ENCODE peak calls at places on chromosomes 13 and 19, in ten cellular contexts. X, K, I, D, C, P, T, U, F and Y are unnamed samples.
A peak's percentile ranks its signal among the peaks of the same experiment; 100 is the strongest.

GRCh38 chr13:30718661-30719520 is 16.5 kb upstream of the ALOX5AP start:
- DNase-seq in X (no peak), K (peak; percentile 64), I (peak; percentile 64), D (peak; percentile 86), C (no peak), P (no peak), T (no peak), U (peak; percentile 93), F (no peak), Y (no peak)

GRCh38 chr13:86831084-86831483 is 840.1 kb upstream of the SLITRK5 start:
- DNase-seq in X (no peak), K (no peak), I (no peak), D (no peak), C (no peak), P (no peak), T (no peak), U (no peak), F (no peak), Y (no peak)

GRCh38 chr13:36148436-36148835 is 17.3 kb upstream of the DCLK1 start:
- DNase-seq in X (no peak), K (no peak), I (no peak), D (no peak), C (no peak), P (no peak), T (no peak), U (peak; percentile 80), F (no peak), Y (no peak)

GRCh38 chr13:98399756-98400155 is 177.2 kb downstream of the STK24 start:
- DNase-seq in X (no peak), K (no peak), I (peak; percentile 81), D (no peak), C (no peak), P (no peak), T (no peak), U (peak; percentile 92), F (no peak), Y (no peak)

GRCh38 chr19:660793-661426 is 2.1 kb downstream of the RNF126 start:
- DNase-seq in X (no peak), K (no peak), I (no peak), D (no peak), C (no peak), P (no peak), T (no peak), U (no peak), F (no peak), Y (no peak)

GRCh38 chr13:99122171-99122570 is 78.5 kb upstream of the UBAC2 start:
- DNase-seq in X (no peak), K (no peak), I (no peak), D (no peak), C (no peak), P (no peak), T (no peak), U (no peak), F (no peak), Y (no peak)

GRCh38 chr13:44618326-44618725 is 42.2 kb upstream of the TSC22D1 start:
- DNase-seq in X (no peak), K (peak; percentile 80), I (no peak), D (no peak), C (no peak), P (no peak), T (no peak), U (peak; percentile 25), F (no peak), Y (no peak)

GRCh38 chr13:49890376-49890775 is 45.8 kb downstream of the SPRYD7 start:
- DNase-seq in X (no peak), K (no peak), I (no peak), D (no peak), C (no peak), P (no peak), T (no peak), U (no peak), F (no peak), Y (no peak)

GRCh38 chr13:89812856-89813255 is 1534.6 kb upstream of the MIR17HG start:
- DNase-seq in X (no peak), K (no peak), I (no peak), D (no peak), C (no peak), P (no peak), T (no peak), U (no peak), F (no peak), Y (no peak)

GRCh38 chr13:30928971-30929370 is 3.5 kb upstream of the TEX26 start:
- DNase-seq in X (no peak), K (no peak), I (no peak), D (no peak), C (no peak), P (no peak), T (no peak), U (no peak), F (no peak), Y (no peak)

GRCh38 chr19:30266687-30267086 is 105.5 kb upstream of the ZNF536 start:
- DNase-seq in X (no peak), K (no peak), I (no peak), D (no peak), C (no peak), P (no peak), T (no peak), U (no peak), F (no peak), Y (no peak)

GRCh38 chr13:101474419-101474957 is 22.0 kb downstream of the ITGBL1 start:
- DNase-seq in X (no peak), K (peak; percentile 95), I (peak; percentile 67), D (no peak), C (no peak), P (no peak), T (no peak), U (peak; percentile 95), F (no peak), Y (peak; percentile 16)

GRCh38 chr19:524062-524674 is 7.4 kb upstream of the CDC34 start:
- DNase-seq in X (no peak), K (no peak), I (no peak), D (no peak), C (no peak), P (no peak), T (no peak), U (peak; percentile 30), F (no peak), Y (no peak)

GRCh38 chr19:48292798-48293197 is 22.9 kb downstream of the ZNF114 start:
- DNase-seq in X (no peak), K (no peak), I (no peak), D (peak; percentile 57), C (no peak), P (no peak), T (no peak), U (peak; percentile 87), F (no peak), Y (no peak)

GRCh38 chr19:30219682-30220081 is 152.5 kb upstream of the ZNF536 start:
- DNase-seq in X (no peak), K (no peak), I (no peak), D (no peak), C (no peak), P (no peak), T (no peak), U (no peak), F (no peak), Y (no peak)

GRCh38 chr13:43316997-43317396 is 293.6 kb downstream of the DNAJC15 start:
- DNase-seq in X (no peak), K (peak; percentile 39), I (no peak), D (no peak), C (peak; percentile 24), P (no peak), T (no peak), U (peak; percentile 74), F (peak; percentile 78), Y (no peak)

GRCh38 chr19:21482863-21483276 is 22.5 kb upstream of the ZNF429 start:
- DNase-seq in X (peak; percentile 63), K (no peak), I (no peak), D (no peak), C (no peak), P (peak; percentile 46), T (peak; percentile 41), U (peak; percentile 75), F (peak; percentile 43), Y (no peak)

GRCh38 chr19:54517483-54517882 is 14.9 kb downstream of the LAIR2 start:
- DNase-seq in X (peak; percentile 54), K (peak; percentile 9), I (no peak), D (peak; percentile 52), C (peak; percentile 30), P (peak; percentile 55), T (no peak), U (peak; percentile 40), F (peak; percentile 79), Y (peak; percentile 72)

GRCh38 chr13:50149143-50149703 is 134.0 kb downstream of the KCNRG start:
- DNase-seq in X (no peak), K (no peak), I (no peak), D (no peak), C (no peak), P (no peak), T (no peak), U (peak; percentile 46), F (no peak), Y (no peak)